ENCODE peak calls at places on chromosome 10, in four cellular contexts. Z, O, B and N are unnamed samples.

GRCh38 chr10:126041804-126042231 is 145.5 kb downstream of the FANK1 start:
- DNase-seq in B (no peak), O (no peak), Z (peak), N (peak)

GRCh38 chr10:69443354-69443753 is 7.9 kb upstream of the TSPAN15 start:
- DNase-seq in B (no peak), Z (no peak), O (no peak), N (no peak)

GRCh38 chr10:123102673-123103072 is 33.1 kb upstream of the HMX3 start:
- DNase-seq in B (no peak), Z (no peak), O (no peak), N (no peak)

GRCh38 chr10:58414270-58415041 is 29.2 kb downstream of the TFAM start:
- DNase-seq in Z (peak), O (no peak), B (no peak), N (no peak)

GRCh38 chr10:22658745-22659410 is 55.5 kb downstream of the PIP4K2A start:
- DNase-seq in Z (no peak), B (no peak), O (no peak), N (no peak)

GRCh38 chr10:89702121-89702480 is 711 bp downstream of the KIF20B start:
- DNase-seq in B (peak), O (no peak), Z (peak), N (peak)

GRCh38 chr10:27746364-27747095 is 911 bp upstream of the MKX start:
- DNase-seq in B (no peak), Z (no peak), O (no peak), N (no peak)

GRCh38 chr10:19847321-19847720 is 31.1 kb downstream of the PLXDC2 start:
- DNase-seq in Z (no peak), B (no peak), O (no peak), N (no peak)

GRCh38 chr10:29804025-29804852 is 169.5 kb upstream of the SVIL start:
- DNase-seq in O (no peak), Z (no peak), B (no peak), N (no peak)

GRCh38 chr10:33661580-33662269 is 327.3 kb upstream of the NRP1 start:
- DNase-seq in B (no peak), O (no peak), Z (peak), N (no peak)

GRCh38 chr10:30366829-30367228 is 17.8 kb upstream of the MTPAP start:
- DNase-seq in B (no peak), Z (no peak), O (no peak), N (no peak)

GRCh38 chr10:31242902-31243301 is 76.1 kb upstream of the ZEB1 start:
- DNase-seq in Z (peak), O (no peak), B (peak), N (peak)

GRCh38 chr10:63154546-63155387 is 21.6 kb downstream of the NRBF2 start:
- DNase-seq in O (no peak), B (no peak), Z (no peak), N (no peak)

GRCh38 chr10:6065406-6065805 is 3.2 kb upstream of the IL2RA start:
- DNase-seq in Z (no peak), B (no peak), O (no peak), N (no peak)

GRCh38 chr10:126576336-126576735 is 94.2 kb downstream of the C10orf90 start:
- DNase-seq in Z (no peak), O (no peak), B (no peak), N (no peak)

GRCh38 chr10:99443483-99443882 is 13.1 kb upstream of the GOT1 start:
- DNase-seq in Z (no peak), B (no peak), O (no peak), N (no peak)

GRCh38 chr10:30155401-30155800 is 96.0 kb upstream of the JCAD start:
- DNase-seq in Z (no peak), B (no peak), O (no peak), N (no peak)

GRCh38 chr10:24552346-24553016 is 171.2 kb downstream of the ARHGAP21 start:
- DNase-seq in O (peak), Z (peak), B (peak), N (no peak)

GRCh38 chr10:7795605-7796004 is 7.6 kb downstream of the ATP5F1C start:
- DNase-seq in Z (peak), O (no peak), B (peak), N (no peak)

GRCh38 chr10:182441-183201 is 47.4 kb downstream of the ZMYND11 start:
- DNase-seq in O (no peak), Z (no peak), B (no peak), N (no peak)

GRCh38 chr10:104028146-104028545 is 57.5 kb downstream of the COL17A1 start:
- DNase-seq in B (no peak), O (peak), Z (peak), N (no peak)

GRCh38 chr10:43341450-43341849 is 30.0 kb upstream of the FXYD4 start:
- DNase-seq in Z (no peak), O (no peak), B (no peak), N (no peak)

GRCh38 chr10:43340101-43340500 is 31.3 kb upstream of the FXYD4 start:
- DNase-seq in O (no peak), Z (no peak), B (no peak), N (no peak)

GRCh38 chr10:43342279-43343125 is 28.9 kb upstream of the FXYD4 start:
- DNase-seq in B (no peak), O (no peak), Z (no peak), N (no peak)

GRCh38 chr10:43339136-43339535 is 32.3 kb upstream of the FXYD4 start:
- DNase-seq in O (no peak), Z (no peak), B (no peak), N (no peak)

GRCh38 chr10:43340619-43341018 is 30.8 kb upstream of the FXYD4 start:
- DNase-seq in Z (no peak), O (no peak), B (no peak), N (no peak)
- TF ChIP-seq NRF1 in Z (no peak), O (no peak), B (no peak), N (no peak)

DNA sequence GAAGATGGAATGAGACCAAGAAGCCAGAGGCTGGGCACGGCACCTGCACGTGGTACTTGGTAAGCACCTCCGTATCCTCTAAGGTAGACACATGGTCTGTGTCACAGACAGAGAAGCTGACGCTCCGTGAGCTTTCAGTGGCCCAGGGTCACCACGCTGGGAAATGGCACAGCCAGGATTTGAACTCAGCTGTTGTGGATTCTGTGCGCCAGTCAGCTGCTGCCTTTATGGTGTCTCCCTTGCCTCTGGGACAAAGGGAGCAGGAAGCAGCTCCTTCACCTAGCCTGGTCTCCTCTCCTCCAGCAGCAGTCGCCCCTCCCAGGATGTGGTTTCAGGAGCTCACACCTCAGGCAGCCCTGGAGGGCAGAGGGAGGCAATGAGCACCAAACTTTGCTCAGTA is 110.8 kb downstream of the ARHGAP22 start:
- DNase-seq in O (peak), Z (no peak), B (no peak), N (no peak)
- TF ChIP-seq NRF1 in O (no peak), Z (no peak), B (no peak), N (no peak)

GRCh38 chr10:86779267-86780017 is 23.0 kb downstream of the BMPR1A start:
- DNase-seq in O (no peak), B (no peak), Z (no peak), N (no peak)

GRCh38 chr10:86770412-86770960 is 14.1 kb downstream of the BMPR1A start:
- DNase-seq in O (no peak), B (peak), Z (no peak), N (no peak)

GRCh38 chr10:86773486-86773885 is 17.1 kb downstream of the BMPR1A start:
- DNase-seq in Z (no peak), B (no peak), O (no peak), N (no peak)

GRCh38 chr10:86775859-86776180 is 19.4 kb downstream of the BMPR1A start:
- DNase-seq in Z (no peak), B (no peak), O (no peak), N (no peak)

DNA sequence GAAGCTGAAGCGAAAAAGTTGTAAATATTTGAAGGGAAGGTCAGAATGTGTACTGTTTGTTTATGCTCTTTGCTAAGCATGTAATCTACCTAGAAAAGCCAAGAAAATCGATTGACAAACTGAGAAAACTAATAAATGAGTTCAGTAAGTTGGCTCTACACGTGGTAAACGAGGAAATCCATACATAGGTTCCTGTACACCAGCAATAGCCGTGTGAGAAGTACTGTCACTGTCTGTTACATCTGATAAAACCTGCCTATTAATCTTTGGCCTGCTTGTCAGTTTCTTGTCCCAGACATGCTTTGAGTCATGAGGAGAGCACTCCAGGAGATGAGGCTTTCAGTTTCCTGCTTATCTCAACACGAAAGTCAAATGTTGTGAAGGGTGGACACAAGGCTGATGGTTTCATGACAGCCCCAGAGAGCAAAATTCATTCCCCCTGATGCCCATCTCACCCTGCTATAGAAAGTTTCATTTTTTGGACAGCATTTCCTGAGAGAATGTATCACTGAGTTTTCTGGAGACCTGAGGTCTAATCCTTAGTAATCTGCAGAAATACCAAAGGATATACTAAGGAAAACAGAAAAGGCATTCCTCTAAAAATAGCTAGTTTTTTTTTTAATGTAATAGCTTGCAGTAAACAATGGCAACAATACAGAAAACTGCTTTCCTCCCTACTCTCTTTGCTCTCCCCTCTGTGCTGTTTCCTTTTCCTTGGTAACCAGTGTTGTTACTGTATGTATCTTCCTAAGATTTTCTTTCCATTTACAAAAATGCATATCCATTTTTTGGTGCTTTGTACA is 18.8 kb downstream of the BMPR1A start:
- DNase-seq in O (no peak), Z (peak), B (peak), N (peak)
- TF ChIP-seq NRF1 in O (no peak), Z (no peak), B (no peak), N (no peak)

GRCh38 chr10:124730790-124731189 is 13.4 kb downstream of the FAM53B start:
- DNase-seq in O (no peak), Z (no peak), B (no peak), N (no peak)

GRCh38 chr10:124725791-124726190 is 18.4 kb downstream of the FAM53B start:
- DNase-seq in Z (no peak), O (no peak), B (no peak), N (no peak)

GRCh38 chr10:124728830-124729661 is 15.1 kb downstream of the FAM53B start:
- DNase-seq in Z (no peak), B (no peak), O (no peak), N (no peak)

GRCh38 chr10:124727389-124727960 is 16.7 kb downstream of the FAM53B start:
- DNase-seq in O (no peak), Z (no peak), B (no peak), N (no peak)

GRCh38 chr10:124728071-124728829 is 15.9 kb downstream of the FAM53B start:
- DNase-seq in Z (no peak), O (no peak), B (no peak), N (no peak)
- TF ChIP-seq NRF1 in Z (no peak), O (no peak), B (no peak), N (no peak)

GRCh38 chr10:77628906-77629730 is 8.5 kb downstream of the KCNMA1 start:
- DNase-seq in B (no peak), Z (no peak), O (no peak), N (no peak)
- TF ChIP-seq NRF1 in B (no peak), Z (no peak), O (no peak), N (no peak)

GRCh38 chr10:133225707-133226191 is 4.3 kb upstream of the UTF1 start:
- DNase-seq in O (no peak), Z (no peak), B (no peak), N (no peak)

GRCh38 chr10:133224076-133224475 is 5.9 kb upstream of the UTF1 start:
- DNase-seq in B (no peak), Z (no peak), O (no peak), N (no peak)

GRCh38 chr10:133226251-133226808 is 3.7 kb upstream of the UTF1 start:
- DNase-seq in O (no peak), B (no peak), Z (no peak), N (no peak)

GRCh38 chr10:133227256-133227655 is 2.8 kb upstream of the UTF1 start:
- DNase-seq in O (no peak), Z (no peak), B (no peak), N (no peak)

GRCh38 chr10:133224861-133225366 is 5.1 kb upstream of the UTF1 start:
- DNase-seq in O (no peak), B (peak), Z (no peak), N (no peak)
- TF ChIP-seq NRF1 in O (no peak), B (peak), Z (no peak), N (no peak)

GRCh38 chr10:124125305-124126116 is 32.1 kb upstream of the CHST15 start:
- DNase-seq in O (no peak), B (no peak), Z (no peak), N (no peak)
- TF ChIP-seq NRF1 in O (no peak), B (no peak), Z (no peak), N (no peak)

GRCh38 chr10:71754562-71754961 is 18.8 kb downstream of the VSIR start:
- DNase-seq in O (no peak), B (no peak), Z (no peak), N (no peak)
- TF ChIP-seq NRF1 in O (no peak), B (no peak), Z (no peak), N (no peak)

GRCh38 chr10:26441491-26442214 is 3.5 kb downstream of the APBB1IP start:
- DNase-seq in O (no peak), Z (no peak), B (no peak), N (no peak)
- TF ChIP-seq NRF1 in O (no peak), Z (no peak), B (no peak), N (no peak)

GRCh38 chr10:119349937-119350513 is 142.7 kb downstream of the GRK5 start:
- DNase-seq in B (no peak), Z (no peak), O (no peak), N (no peak)

GRCh38 chr10:119348516-119349240 is 141.3 kb downstream of the GRK5 start:
- DNase-seq in B (no peak), O (no peak), Z (no peak), N (no peak)

GRCh38 chr10:119352042-119352441 is 144.7 kb downstream of the GRK5 start:
- DNase-seq in B (no peak), Z (no peak), O (no peak), N (no peak)

GRCh38 chr10:119349341-119349740 is 142.0 kb downstream of the GRK5 start:
- DNase-seq in B (no peak), O (no peak), Z (no peak), N (no peak)

DNA sequence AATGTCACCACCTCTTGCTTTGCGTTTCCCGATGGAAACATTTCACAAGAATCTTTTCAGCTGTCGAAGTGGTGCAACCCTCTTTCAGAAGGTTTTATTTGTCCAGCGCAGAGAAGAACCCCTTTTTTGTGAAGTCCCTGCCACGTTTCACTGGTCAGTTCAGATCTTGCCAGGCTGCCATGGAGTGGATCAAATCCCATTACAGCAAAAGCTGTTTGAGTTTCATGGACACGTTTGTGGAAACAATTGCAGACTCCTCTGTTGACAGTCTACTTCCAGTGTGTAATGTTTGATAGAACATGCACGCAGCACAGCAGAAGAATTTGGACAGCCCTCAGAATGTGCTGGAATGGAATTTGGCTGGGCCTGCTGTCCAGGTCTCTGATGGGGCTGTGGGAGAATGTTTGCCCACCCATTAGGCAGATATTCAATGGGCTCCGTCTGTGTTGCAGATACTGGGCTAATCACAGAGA is 143.2 kb downstream of the GRK5 start:
- DNase-seq in B (no peak), Z (no peak), O (no peak), N (no peak)
- TF ChIP-seq NRF1 in B (no peak), Z (no peak), O (no peak), N (no peak)